ENCODE peak calls at places on chromosomes 1 and 21, in four cellular contexts. H is esophagus squamous epithelium, X is K562, G is dorsolateral prefrontal cortex. K is an unnamed sample.

GRCh38 chr1:181448461-181448860 is 34.9 kb upstream of the CACNA1E start:
- DNase-seq in H (no peak), X (peak), G (no peak), K (no peak)

GRCh38 chr21:29390778-29391177 is 92.1 kb downstream of the BACH1 start:
- DNase-seq in G (no peak), H (no peak), X (no peak), K (no peak)

GRCh38 chr1:45488978-45489377 is 2.0 kb downstream of the TESK2 start:
- DNase-seq in G (no peak), X (no peak), H (no peak), K (no peak)

GRCh38 chr1:94737124-94737998 is 82.8 kb upstream of the SLC44A3 start:
- DNase-seq in X (no peak), H (no peak), G (no peak), K (no peak)

GRCh38 chr1:211986628-211987254 is 48.6 kb downstream of the INTS7 start:
- DNase-seq in H (no peak), G (no peak), X (no peak), K (no peak)

GRCh38 chr1:100710881-100711660 is 8.5 kb upstream of the VCAM1 start:
- DNase-seq in H (no peak), X (no peak), G (no peak), K (no peak)

GRCh38 chr1:150813028-150813707 is 5.1 kb upstream of the CTSK start:
- DNase-seq in H (no peak), G (peak), X (peak), K (peak)

GRCh38 chr21:29648710-29649240 is 291.0 kb downstream of the GRIK1 start:
- DNase-seq in G (no peak), X (no peak), H (no peak), K (no peak)

GRCh38 chr1:209823143-209824041 is 4.4 kb upstream of the UTP25 start:
- DNase-seq in H (no peak), G (no peak), X (peak), K (no peak)

GRCh38 chr21:33980276-33980916 is 64.8 kb upstream of the ATP5PO start:
- DNase-seq in H (no peak), G (no peak), X (peak), K (no peak)

GRCh38 chr1:197304626-197305200 is 36.7 kb downstream of the CRB1 start:
- DNase-seq in G (no peak), H (no peak), X (no peak), K (no peak)

GRCh38 chr21:42532466-42533181 is 19.0 kb downstream of the SLC37A1 start:
- DNase-seq in G (peak), X (no peak), H (no peak), K (peak)

GRCh38 chr1:242523282-242523967 is 1.1 kb downstream of the PLD5 start:
- DNase-seq in X (no peak), G (no peak), H (no peak), K (no peak)
- H3K4me3 ChIP-seq in X (no peak), G (peak), H (peak), K (no peak)

DNA sequence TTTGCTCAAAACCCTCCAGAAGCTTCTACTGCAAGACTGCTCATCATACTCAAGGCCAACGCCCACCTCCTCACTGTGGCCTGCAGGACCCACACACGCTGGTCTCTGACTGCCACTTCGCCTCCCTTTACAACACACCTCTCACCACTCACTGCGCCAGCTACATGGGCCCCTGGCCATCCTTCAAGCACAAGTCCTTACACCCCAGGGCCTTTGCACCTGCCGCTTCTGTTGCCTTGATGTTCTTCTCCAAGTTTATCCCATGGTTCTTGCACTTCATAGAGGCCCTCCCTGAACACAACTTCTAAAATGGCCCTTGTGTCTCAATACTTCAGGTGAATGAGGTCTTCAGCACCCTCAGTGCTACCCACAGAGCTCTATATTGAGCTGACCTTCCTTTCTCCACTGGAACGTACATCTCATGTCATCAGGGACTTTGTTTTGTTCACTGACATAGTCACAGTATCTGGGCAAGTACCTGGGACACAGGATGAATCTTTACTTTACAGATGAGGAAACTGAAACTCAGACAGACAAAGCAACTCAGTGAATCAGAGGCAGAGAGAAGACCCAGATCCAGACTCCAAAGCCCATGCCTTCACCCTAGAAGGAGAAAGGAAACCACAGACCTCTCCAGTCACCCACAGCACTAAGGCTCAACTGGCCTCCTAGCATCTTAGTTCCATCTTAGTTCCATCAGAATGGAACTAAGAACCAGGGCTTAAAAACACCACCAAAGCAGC is 34.7 kb upstream of the CLSTN1 start:
- DNase-seq in X (no peak), H (no peak), G (no peak), K (no peak)
- H3K4me3 ChIP-seq in X (no peak), H (no peak), G (no peak), K (no peak)

GRCh38 chr1:27556435-27556780 is 47.5 kb downstream of the AHDC1 start:
- DNase-seq in H (no peak), X (no peak), G (no peak), K (no peak)

GRCh38 chr1:27556781-27557595 is 47.0 kb downstream of the AHDC1 start:
- DNase-seq in G (peak), X (peak), H (peak), K (peak)

GRCh38 chr1:27554777-27555699 is 48.9 kb downstream of the AHDC1 start:
- DNase-seq in H (no peak), X (peak), G (no peak), K (no peak)

GRCh38 chr1:27554293-27554692 is 49.7 kb downstream of the AHDC1 start:
- DNase-seq in G (no peak), H (no peak), X (no peak), K (no peak)

GRCh38 chr1:27555700-27556424 is 48.1 kb downstream of the AHDC1 start:
- DNase-seq in G (no peak), H (no peak), X (peak), K (peak)
- H3K4me3 ChIP-seq in G (no peak), H (no peak), X (no peak), K (no peak)

GRCh38 chr1:244995602-244996400 is 131.5 kb upstream of the HNRNPU start:
- DNase-seq in G (no peak), X (no peak), H (no peak), K (no peak)
- H3K4me3 ChIP-seq in G (no peak), X (no peak), H (no peak), K (no peak)

GRCh38 chr1:247825362-247825761 is 1.4 kb upstream of the OR14A16 start:
- DNase-seq in H (no peak), X (no peak), G (no peak), K (no peak)

GRCh38 chr1:247822060-247822459 is 1.9 kb downstream of the OR14A16 start:
- DNase-seq in X (no peak), H (no peak), G (no peak), K (no peak)

GRCh38 chr1:247829651-247830050 is 5.7 kb upstream of the OR14A16 start:
- DNase-seq in G (no peak), H (no peak), X (no peak), K (no peak)

DNA sequence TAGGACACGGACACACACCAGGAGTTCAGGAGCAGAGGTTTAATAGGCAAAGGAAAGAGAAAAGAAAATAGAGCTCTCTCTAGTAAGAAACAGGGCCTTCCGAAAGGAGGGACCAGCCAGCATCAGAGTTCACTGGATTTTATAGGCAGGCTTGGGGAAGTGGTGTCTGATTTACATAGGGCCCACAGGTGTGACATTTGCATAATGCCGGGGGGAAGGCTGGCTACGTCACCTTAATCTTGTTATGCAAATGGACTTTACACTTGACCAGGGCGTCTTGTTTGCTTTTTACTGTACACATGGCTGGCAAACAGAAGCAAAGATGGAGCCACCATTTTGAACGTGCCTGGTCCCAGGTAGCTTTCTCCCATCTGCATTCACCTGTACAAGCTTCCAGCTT is at the start of gene OR14A16:
- DNase-seq in H (no peak), G (no peak), X (no peak), K (no peak)
- H3K4me3 ChIP-seq in H (no peak), G (no peak), X (no peak), K (no peak)